ENCODE peak calls at places on chromosomes 6 and 20, in ten cellular contexts. H is M059J; O is ACHN; E is A549; G is HuH-7.5; F is iris pigment epithelial cell; A is WTC11; L is activated effector memory CD4-positive, alpha-beta T cell treated with anti-CD3 and anti-CD28 coated beads, Interleukin-2, amount 50 U/mL, for 16 hours; V is glutamatergic neuron; Y is NCI-H1092 treated with DMSO at 0.1 percent for 48 hours. U is an unnamed sample.

GRCh38 chr20:20092852-20093251 is 40.5 kb downstream of the CFAP61 start:
- DNase-seq in H (no peak), O (no peak), E (no peak), G (no peak), F (no peak), A (no peak), L (no peak), V (no peak), Y (no peak), U (no peak)

GRCh38 chr6:56293756-56294155 is 46.4 kb upstream of the COL21A1 start:
- DNase-seq in H (peak), O (no peak), E (no peak), G (no peak), F (no peak), A (no peak), L (no peak), V (no peak), Y (no peak), U (peak)

GRCh38 chr6:157867155-157867559 is 44.1 kb downstream of the SNX9 start:
- DNase-seq in H (peak), O (peak), E (no peak), G (no peak), F (peak), A (no peak), L (no peak), V (no peak), Y (no peak), U (peak)

GRCh38 chr6:87674286-87674685 is 27.7 kb downstream of the AKIRIN2 start:
- DNase-seq in H (no peak), O (no peak), E (no peak), G (no peak), F (no peak), A (no peak), L (no peak), V (no peak), Y (no peak), U (no peak)

GRCh38 chr6:144008501-144009245 is 614 bp upstream of the PLAGL1 start:
- DNase-seq in H (no peak), O (no peak), E (no peak), G (peak), F (no peak), A (peak), L (no peak), V (no peak), Y (no peak), U (no peak)

GRCh38 chr6:83518946-83519489 is 6.7 kb downstream of the PRSS35 start:
- DNase-seq in H (peak), O (no peak), E (no peak), G (no peak), F (peak), A (no peak), L (no peak), V (no peak), Y (no peak), U (peak)

GRCh38 chr20:63150911-63151531 is 64.9 kb downstream of the YTHDF1 start:
- DNase-seq in H (no peak), O (no peak), E (no peak), G (no peak), F (no peak), A (no peak), L (no peak), V (peak), Y (no peak), U (no peak)

GRCh38 chr6:45923831-45924391 is 91.7 kb downstream of the CLIC5 start:
- DNase-seq in H (peak), O (no peak), E (no peak), G (no peak), F (peak), A (no peak), L (peak), V (no peak), Y (no peak), U (no peak)

GRCh38 chr6:12637960-12638641 is 78.5 kb upstream of the PHACTR1 start:
- DNase-seq in H (peak), O (peak), E (peak), G (peak), F (peak), A (peak), L (peak), V (peak), Y (peak), U (peak)

GRCh38 chr6:135572051-135572450 is 74.5 kb upstream of the AHI1 start:
- DNase-seq in H (no peak), O (no peak), E (no peak), G (no peak), F (no peak), A (no peak), L (no peak), V (no peak), Y (no peak), U (no peak)

GRCh38 chr6:33171889-33172203 is 20.4 kb downstream of the COL11A2 start:
- DNase-seq in H (no peak), O (no peak), E (no peak), G (no peak), F (no peak), A (no peak), L (no peak), V (no peak), Y (no peak), U (no peak)

GRCh38 chr6:160254467-160255312 is 3.9 kb downstream of the SLC22A2 start:
- DNase-seq in H (no peak), O (peak), E (peak), G (peak), F (no peak), A (no peak), L (no peak), V (no peak), Y (no peak), U (no peak)

GRCh38 chr6:166760288-166760687 is 133.2 kb upstream of the RPS6KA2 start:
- DNase-seq in H (peak), O (no peak), E (no peak), G (no peak), F (no peak), A (no peak), L (peak), V (no peak), Y (no peak), U (no peak)

GRCh38 chr6:36986704-36987047 is 680 bp upstream of the MTCH1 start:
- DNase-seq in H (no peak), O (no peak), E (no peak), G (no peak), F (peak), A (no peak), L (no peak), V (no peak), Y (no peak), U (no peak)

GRCh38 chr6:20811112-20811746 is 277.0 kb downstream of the CDKAL1 start:
- DNase-seq in H (peak), O (peak), E (peak), G (no peak), F (peak), A (peak), L (no peak), V (no peak), Y (no peak), U (peak)

GRCh38 chr20:63690898-63691710 is 5.3 kb upstream of the TNFRSF6B start:
- DNase-seq in H (peak), O (no peak), E (no peak), G (no peak), F (no peak), A (no peak), L (no peak), V (peak), Y (no peak), U (no peak)

GRCh38 chr6:17107768-17108325 is 6.0 kb downstream of the STMND1 start:
- DNase-seq in H (no peak), O (no peak), E (no peak), G (no peak), F (no peak), A (no peak), L (no peak), V (no peak), Y (no peak), U (no peak)

GRCh38 chr20:34240121-34240520 is 1.1 kb upstream of the ASIP start:
- DNase-seq in H (no peak), O (no peak), E (no peak), G (no peak), F (no peak), A (no peak), L (no peak), V (no peak), Y (no peak), U (no peak)

GRCh38 chr6:144955392-144955791 is 670.3 kb downstream of the UTRN start:
- DNase-seq in H (peak), O (no peak), E (no peak), G (no peak), F (no peak), A (no peak), L (no peak), V (no peak), Y (no peak), U (no peak)

GRCh38 chr6:143451531-143451930 is 926 bp downstream of the PEX3 start:
- DNase-seq in H (peak), O (no peak), E (no peak), G (no peak), F (peak), A (no peak), L (no peak), V (no peak), Y (no peak), U (no peak)

GRCh38 chr20:56875052-56875663 is 246.1 kb downstream of the TFAP2C start:
- DNase-seq in H (peak), O (peak), E (peak), G (peak), F (peak), A (peak), L (no peak), V (no peak), Y (no peak), U (no peak)

GRCh38 chr20:44056010-44056698 is 130.8 kb downstream of the JPH2 start:
- DNase-seq in H (peak), O (peak), E (peak), G (peak), F (no peak), A (peak), L (peak), V (peak), Y (peak), U (peak)

GRCh38 chr6:160079686-160080043 is 42.0 kb upstream of the SLC22A1 start:
- DNase-seq in H (no peak), O (no peak), E (no peak), G (no peak), F (no peak), A (no peak), L (no peak), V (no peak), Y (no peak), U (no peak)

GRCh38 chr6:34386316-34387137 is 5.9 kb downstream of the NUDT3 start:
- DNase-seq in H (peak), O (no peak), E (no peak), G (no peak), F (peak), A (no peak), L (no peak), V (no peak), Y (no peak), U (peak)

GRCh38 chr6:56995347-56995746 is 40.4 kb downstream of the BEND6 start:
- DNase-seq in H (no peak), O (no peak), E (no peak), G (no peak), F (no peak), A (no peak), L (no peak), V (no peak), Y (no peak), U (no peak)

GRCh38 chr6:11434565-11435326 is 102.8 kb upstream of the TMEM170B start:
- DNase-seq in H (peak), O (no peak), E (peak), G (peak), F (peak), A (no peak), L (no peak), V (no peak), Y (no peak), U (no peak)

GRCh38 chr20:63700199-63701050 is 4.0 kb downstream of the TNFRSF6B start:
- DNase-seq in H (no peak), O (no peak), E (no peak), G (peak), F (no peak), A (no peak), L (peak), V (peak), Y (no peak), U (no peak)

U was measured in A673.